ENCODE peak calls at places on chromosomes 7 and 10, in four cellular contexts. I is K562, Y is HepG2, G is SK-N-SH. J is an unnamed sample.

GRCh38 chr10:52213511-52213831 is 100.6 kb upstream of the DKK1 start:
- DNase-seq in I (no peak), Y (peak; percentile 47), G (no peak), J (no peak)

GRCh38 chr7:92634924-92635519 is 44.8 kb upstream of the FAM133B start:
- DNase-seq in G (peak; percentile 27), Y (peak; percentile 12), I (no peak), J (no peak)

GRCh38 chr7:2734761-2735571 is 47.0 kb downstream of the AMZ1 start:
- DNase-seq in I (peak; percentile 49), G (no peak), Y (no peak), J (no peak)

GRCh38 chr7:2529161-2530075 is 9.8 kb downstream of the LFNG start:
- DNase-seq in I (no peak), G (no peak), Y (no peak), J (no peak)

GRCh38 chr7:92904292-92905131 is 68.1 kb upstream of the CDK6 start:
- DNase-seq in G (peak; percentile 27), Y (peak; percentile 16), I (peak; percentile 82), J (peak; percentile 33)

GRCh38 chr7:36312064-36312914 is 77.4 kb upstream of the ANLN start:
- DNase-seq in Y (peak; percentile 53), G (no peak), I (peak; percentile 70), J (no peak)

GRCh38 chr10:43323245-43323644 is 48.2 kb upstream of the FXYD4 start:
- DNase-seq in I (peak; percentile 24), Y (no peak), G (no peak), J (no peak)

GRCh38 chr10:45509491-45509890 is 135.5 kb downstream of the ALOX5 start:
- DNase-seq in G (no peak), Y (no peak), I (no peak), J (no peak)

GRCh38 chr10:75972494-75973276 is 541.3 kb downstream of the LRMDA start:
- DNase-seq in I (no peak), G (peak; percentile 19), Y (no peak), J (no peak)

GRCh38 chr7:46607176-46607575 is 686.1 kb upstream of the IGFBP3 start:
- DNase-seq in Y (no peak), I (no peak), G (no peak), J (no peak)

GRCh38 chr7:78450754-78451153 is 652.2 kb downstream of the PHTF2 start:
- DNase-seq in I (no peak), Y (no peak), G (no peak), J (no peak)

GRCh38 chr7:134696261-134696660 is 49.6 kb downstream of the BPGM start:
- DNase-seq in I (no peak), Y (no peak), G (no peak), J (no peak)

GRCh38 chr10:2529945-2530344 is 537.4 kb upstream of the PFKP start:
- DNase-seq in G (peak; percentile 66), I (no peak), Y (no peak), J (no peak)

DNA sequence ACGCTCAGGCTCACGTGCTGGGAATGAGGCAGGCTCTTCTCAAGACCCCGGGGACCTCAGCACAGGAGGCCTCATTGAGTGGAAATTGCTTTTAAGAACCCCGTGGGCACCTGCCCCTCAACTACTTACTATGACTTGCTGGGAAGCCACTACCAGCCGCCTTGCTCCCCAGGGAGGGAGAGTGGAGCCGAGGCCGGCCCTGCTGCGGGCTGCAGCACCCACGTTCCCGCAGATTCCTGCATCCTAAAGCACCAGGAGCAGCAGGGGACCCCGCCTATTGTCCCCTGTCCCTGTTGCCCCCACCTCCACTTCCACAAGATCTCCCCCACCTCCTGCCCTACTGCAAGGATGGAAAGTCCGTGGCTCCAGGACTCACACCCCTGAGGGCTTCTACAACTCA is 541.6 kb upstream of the PFKP start:
- DNase-seq in I (no peak), G (no peak), Y (no peak), J (no peak)
- TF ChIP-seq YY1 in I (no peak), G (no peak), Y (no peak), J (no peak)

DNA sequence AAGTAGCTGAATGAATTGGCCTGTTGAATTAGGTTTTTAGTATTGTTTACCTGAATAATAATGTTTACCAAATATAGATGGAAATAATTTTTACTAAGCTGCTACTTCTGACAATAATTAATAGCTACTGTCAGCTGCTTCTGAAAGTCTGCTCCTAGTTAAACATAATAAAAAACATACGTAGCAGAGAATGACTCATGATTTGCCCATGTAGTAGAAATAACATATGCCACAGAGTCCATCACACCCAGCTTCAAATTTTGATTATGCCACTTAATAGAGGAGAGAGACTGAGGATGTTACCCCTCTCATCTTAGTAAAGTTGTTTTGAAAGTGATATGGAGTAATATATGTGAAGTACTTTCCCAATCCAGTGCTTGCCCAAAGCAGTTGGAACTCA is 57.6 kb upstream of the MDFIC start:
- DNase-seq in I (no peak), G (no peak), Y (no peak), J (no peak)
- TF ChIP-seq YY1 in I (no peak), G (no peak), Y (no peak), J (no peak)

DNA sequence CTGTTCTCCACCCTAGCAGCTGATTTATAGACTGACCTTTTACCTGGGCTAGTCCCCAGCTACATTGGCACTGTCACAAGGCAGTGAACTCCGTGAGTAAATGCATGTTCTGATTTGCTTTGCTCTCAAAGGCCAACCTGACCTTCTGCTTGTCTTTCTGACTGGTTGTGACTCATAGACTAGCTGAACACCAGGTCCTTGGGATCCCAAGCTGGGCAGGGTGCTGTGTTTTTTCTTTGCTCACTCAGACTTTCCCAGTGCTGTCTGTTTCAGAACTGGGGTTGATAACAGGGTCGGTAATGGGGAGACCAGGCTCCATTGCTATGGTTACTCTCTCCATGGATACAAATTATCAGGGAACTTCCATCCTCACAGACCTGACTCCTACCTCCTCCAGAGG is 35.0 kb downstream of the EVX1 start:
- DNase-seq in G (no peak), I (peak; percentile 13), Y (peak; percentile 35), J (no peak)
- TF ChIP-seq YY1 in G (no peak), I (no peak), Y (no peak), J (no peak)

DNA sequence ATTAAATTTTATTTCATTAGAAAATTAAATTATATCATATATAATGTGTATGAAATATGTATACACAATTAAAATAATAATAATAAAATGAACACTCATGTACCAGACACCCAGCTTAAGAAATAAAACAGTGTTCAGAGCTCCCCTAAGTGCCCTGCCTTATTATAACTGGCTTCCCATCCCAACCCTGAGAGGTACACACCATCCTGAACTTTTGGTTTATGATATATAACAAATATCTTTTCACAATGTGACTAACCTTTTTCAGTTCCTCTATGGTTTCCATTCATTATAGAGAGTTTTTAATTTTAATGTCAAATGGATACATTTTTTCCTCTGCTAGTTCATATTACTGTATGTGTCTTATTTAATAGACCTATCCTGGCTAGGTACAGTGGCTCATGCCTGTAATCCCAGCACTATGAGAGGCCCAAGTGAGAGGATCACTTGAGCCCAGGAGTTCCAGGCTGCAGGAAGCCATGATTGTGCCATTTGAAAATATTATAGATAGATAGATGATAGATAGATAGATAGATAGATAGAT is 24.0 kb upstream of the STEAP2 start:
- DNase-seq in G (no peak), Y (no peak), I (no peak), J (no peak)
- TF ChIP-seq YY1 in G (no peak), Y (no peak), I (no peak), J (no peak)

GRCh38 chr7:159064121-159064815 is 80.4 kb downstream of the VIPR2 start:
- DNase-seq in Y (no peak), I (no peak), G (no peak), J (no peak)

GRCh38 chr7:159063046-159063840 is 81.4 kb downstream of the VIPR2 start:
- DNase-seq in I (no peak), Y (no peak), G (no peak), J (no peak)

GRCh38 chr7:159061674-159062212 is 82.9 kb downstream of the VIPR2 start:
- DNase-seq in Y (no peak), G (no peak), I (no peak), J (no peak)

GRCh38 chr7:159061209-159061608 is 83.5 kb downstream of the VIPR2 start:
- DNase-seq in I (no peak), G (no peak), Y (no peak), J (no peak)

DNA sequence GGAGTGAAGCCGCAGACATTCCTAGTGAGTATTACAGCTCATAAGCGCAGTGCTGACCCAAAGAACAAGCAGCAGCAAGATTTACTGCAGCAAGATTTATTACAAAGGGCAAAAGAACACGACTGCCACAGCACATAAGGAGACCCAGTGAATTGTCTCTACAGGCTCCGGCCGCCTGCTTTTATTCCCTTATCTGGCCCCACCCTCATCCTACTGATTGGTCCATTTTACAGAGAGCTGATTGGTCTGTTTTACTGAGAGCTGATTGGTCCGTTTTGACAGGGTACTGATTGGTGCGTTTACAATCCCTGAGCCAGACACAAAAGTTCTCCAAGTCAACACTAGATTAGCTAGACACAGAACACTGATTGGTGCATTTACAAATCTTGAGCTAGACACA is 82.1 kb downstream of the VIPR2 start:
- DNase-seq in G (no peak), Y (no peak), I (no peak), J (no peak)
- TF ChIP-seq YY1 in G (no peak), Y (no peak), I (no peak), J (no peak)

GRCh38 chr7:112079122-112079521 is 127.1 kb downstream of the DOCK4 start:
- DNase-seq in G (no peak), I (no peak), Y (no peak), J (no peak)
- TF ChIP-seq YY1 in G (no peak), I (no peak), Y (no peak), J (no peak)

DNA sequence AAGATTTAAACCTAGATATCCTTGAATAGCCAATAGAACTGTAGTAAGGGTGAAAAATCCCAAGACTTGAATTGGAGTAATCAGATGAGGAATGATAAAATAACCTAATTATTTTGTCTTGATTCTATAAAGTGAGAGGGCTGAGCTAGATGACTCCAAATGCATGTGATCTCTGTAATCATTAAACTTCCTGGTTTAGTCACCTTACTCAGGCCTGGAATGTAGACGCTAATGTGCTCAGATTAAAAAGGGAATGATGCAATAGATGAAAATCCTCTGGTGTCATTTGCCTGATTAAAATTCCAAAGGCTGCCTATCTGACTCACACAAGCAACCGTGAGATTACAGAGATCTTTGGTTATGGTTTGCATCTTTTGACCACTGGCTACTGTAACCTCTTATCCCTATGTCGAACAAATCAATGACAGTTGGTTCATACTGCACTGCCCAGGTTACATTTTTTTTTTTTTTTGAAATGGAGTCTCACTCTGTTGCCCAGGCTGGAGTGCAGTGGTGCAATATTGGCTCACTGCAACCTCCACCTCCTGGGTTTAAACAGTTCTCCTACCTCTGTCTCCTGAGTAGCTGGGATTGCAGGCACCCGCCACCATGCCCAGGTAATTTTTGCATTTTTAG is 2.9 kb upstream of the HKDC1 start:
- DNase-seq in Y (peak; percentile 34), I (no peak), G (no peak), J (no peak)
- TF ChIP-seq YY1 in Y (no peak), I (no peak), G (no peak), J (no peak)